ENCODE peak calls at places on chromosome 10, in nine cellular contexts. One of them, this sample, is unnamed.

GRCh38 chr10:47161465-47161864 is 138.5 kb upstream of the GDF10 start:
- DNase-seq in astrocyte: no peak
- DNase-seq in GM13976: no peak
- DNase-seq in EH: no peak
- DNase-seq in ELF-1: no peak
- DNase-seq in NCI-H2081: no peak
- DNase-seq in fibroblast of lung: no peak
- DNase-seq in PC-3: no peak
- DNase-seq in tibial artery: no peak
- DNase-seq in this sample: no peak

GRCh38 chr10:24849537-24850299 is 102.7 kb downstream of the PRTFDC1 start:
- DNase-seq in astrocyte: peak; percentile 55
- DNase-seq in GM13976: no peak
- DNase-seq in EH: no peak
- DNase-seq in ELF-1: no peak
- DNase-seq in NCI-H2081: peak; percentile 72
- DNase-seq in fibroblast of lung: peak; percentile 58
- DNase-seq in PC-3: peak; percentile 82
- DNase-seq in tibial artery: no peak
- DNase-seq in this sample: no peak

GRCh38 chr10:32938554-32939061 is 19.4 kb downstream of the ITGB1 start:
- DNase-seq in astrocyte: no peak
- DNase-seq in GM13976: no peak
- DNase-seq in EH: peak; percentile 58
- DNase-seq in ELF-1: peak; percentile 78
- DNase-seq in NCI-H2081: peak; percentile 31
- DNase-seq in fibroblast of lung: no peak
- DNase-seq in PC-3: no peak
- DNase-seq in tibial artery: peak; percentile 62
- DNase-seq in this sample: no peak

GRCh38 chr10:46283945-46284285 is 2.9 kb upstream of the ANTXRL start:
- DNase-seq in astrocyte: no peak
- DNase-seq in GM13976: peak; percentile 6
- DNase-seq in EH: no peak
- DNase-seq in ELF-1: no peak
- DNase-seq in NCI-H2081: no peak
- DNase-seq in fibroblast of lung: no peak
- DNase-seq in PC-3: no peak
- DNase-seq in tibial artery: no peak
- DNase-seq in this sample: no peak

GRCh38 chr10:77835669-77836086 is 90.9 kb downstream of the DLG5 start:
- DNase-seq in astrocyte: peak; percentile 8
- DNase-seq in GM13976: no peak
- DNase-seq in EH: no peak
- DNase-seq in ELF-1: no peak
- DNase-seq in NCI-H2081: no peak
- DNase-seq in fibroblast of lung: peak; percentile 35
- DNase-seq in PC-3: no peak
- DNase-seq in tibial artery: no peak
- DNase-seq in this sample: no peak

GRCh38 chr10:108597657-108598319 is 1325.5 kb downstream of the XPNPEP1 start:
- DNase-seq in astrocyte: peak; percentile 22
- DNase-seq in GM13976: no peak
- DNase-seq in EH: peak; percentile 45
- DNase-seq in ELF-1: no peak
- DNase-seq in NCI-H2081: no peak
- DNase-seq in fibroblast of lung: peak; percentile 28
- DNase-seq in PC-3: peak; percentile 38
- DNase-seq in tibial artery: no peak
- DNase-seq in this sample: no peak

GRCh38 chr10:15585303-15585715 is 134.4 kb downstream of the ITGA8 start:
- DNase-seq in astrocyte: no peak
- DNase-seq in GM13976: peak; percentile 45
- DNase-seq in EH: peak; percentile 74
- DNase-seq in ELF-1: peak; percentile 64
- DNase-seq in NCI-H2081: peak; percentile 47
- DNase-seq in fibroblast of lung: peak; percentile 5
- DNase-seq in PC-3: peak; percentile 44
- DNase-seq in tibial artery: peak; percentile 80
- DNase-seq in this sample: no peak

GRCh38 chr10:116007256-116007891 is 265.6 kb downstream of the GFRA1 start:
- DNase-seq in astrocyte: no peak
- DNase-seq in GM13976: no peak
- DNase-seq in EH: no peak
- DNase-seq in ELF-1: no peak
- DNase-seq in NCI-H2081: no peak
- DNase-seq in fibroblast of lung: no peak
- DNase-seq in PC-3: no peak
- DNase-seq in tibial artery: no peak
- DNase-seq in this sample: no peak

GRCh38 chr10:111445709-111446108 is 368.9 kb downstream of the ADRA2A start:
- DNase-seq in astrocyte: no peak
- DNase-seq in GM13976: no peak
- DNase-seq in EH: no peak
- DNase-seq in ELF-1: no peak
- DNase-seq in NCI-H2081: no peak
- DNase-seq in fibroblast of lung: no peak
- DNase-seq in PC-3: no peak
- DNase-seq in tibial artery: no peak
- DNase-seq in this sample: no peak

GRCh38 chr10:86225098-86225782 is 141.4 kb downstream of the GRID1 start:
- DNase-seq in astrocyte: peak; percentile 92
- DNase-seq in GM13976: no peak
- DNase-seq in EH: peak; percentile 64
- DNase-seq in ELF-1: peak; percentile 29
- DNase-seq in NCI-H2081: no peak
- DNase-seq in fibroblast of lung: peak; percentile 94
- DNase-seq in PC-3: peak; percentile 47
- DNase-seq in tibial artery: no peak
- DNase-seq in this sample: no peak

GRCh38 chr10:94407668-94408067 is 5.3 kb downstream of the TBC1D12 start:
- DNase-seq in astrocyte: no peak
- DNase-seq in GM13976: no peak
- DNase-seq in EH: peak; percentile 15
- DNase-seq in ELF-1: no peak
- DNase-seq in NCI-H2081: no peak
- DNase-seq in fibroblast of lung: no peak
- DNase-seq in PC-3: no peak
- DNase-seq in tibial artery: no peak
- DNase-seq in this sample: no peak

GRCh38 chr10:34766256-34766580 is 48.9 kb downstream of the PARD3 start:
- DNase-seq in astrocyte: peak; percentile 32
- DNase-seq in GM13976: no peak
- DNase-seq in EH: no peak
- DNase-seq in ELF-1: no peak
- DNase-seq in NCI-H2081: peak; percentile 69
- DNase-seq in fibroblast of lung: peak; percentile 47
- DNase-seq in PC-3: no peak
- DNase-seq in tibial artery: no peak
- DNase-seq in this sample: no peak

GRCh38 chr10:35780970-35781642 is 139.0 kb upstream of the FZD8 start:
- DNase-seq in astrocyte: no peak
- DNase-seq in GM13976: no peak
- DNase-seq in EH: no peak
- DNase-seq in ELF-1: no peak
- DNase-seq in NCI-H2081: no peak
- DNase-seq in fibroblast of lung: no peak
- DNase-seq in PC-3: peak; percentile 82
- DNase-seq in tibial artery: no peak
- DNase-seq in this sample: no peak

GRCh38 chr10:133554600-133554999 is 10.8 kb downstream of the SYCE1 start:
- DNase-seq in astrocyte: no peak
- DNase-seq in GM13976: no peak
- DNase-seq in EH: no peak
- DNase-seq in ELF-1: no peak
- DNase-seq in NCI-H2081: no peak
- DNase-seq in fibroblast of lung: no peak
- DNase-seq in PC-3: no peak
- DNase-seq in tibial artery: no peak
- DNase-seq in this sample: no peak

GRCh38 chr10:78165617-78166016 is 132.0 kb downstream of the RPS24 start:
- DNase-seq in astrocyte: no peak
- DNase-seq in GM13976: no peak
- DNase-seq in EH: peak; percentile 30
- DNase-seq in ELF-1: peak; percentile 52
- DNase-seq in NCI-H2081: no peak
- DNase-seq in fibroblast of lung: no peak
- DNase-seq in PC-3: peak; percentile 83
- DNase-seq in tibial artery: no peak
- DNase-seq in this sample: no peak

GRCh38 chr10:84173543-84173942 is at the start of gene GPR15LG:
- DNase-seq in astrocyte: no peak
- DNase-seq in GM13976: no peak
- DNase-seq in EH: no peak
- DNase-seq in ELF-1: no peak
- DNase-seq in NCI-H2081: no peak
- DNase-seq in fibroblast of lung: no peak
- DNase-seq in PC-3: no peak
- DNase-seq in tibial artery: no peak
- DNase-seq in this sample: no peak

GRCh38 chr10:91887075-91887899 is 22.0 kb downstream of the FGFBP3 start:
- DNase-seq in astrocyte: peak; percentile 58
- DNase-seq in GM13976: peak; percentile 68
- DNase-seq in EH: peak; percentile 20
- DNase-seq in ELF-1: peak; percentile 96
- DNase-seq in NCI-H2081: no peak
- DNase-seq in fibroblast of lung: peak; percentile 68
- DNase-seq in PC-3: no peak
- DNase-seq in tibial artery: no peak
- DNase-seq in this sample: no peak

GRCh38 chr10:130146042-130146441 is 9.9 kb downstream of the GLRX3 start:
- DNase-seq in astrocyte: no peak
- DNase-seq in GM13976: no peak
- DNase-seq in EH: no peak
- DNase-seq in ELF-1: no peak
- DNase-seq in NCI-H2081: no peak
- DNase-seq in fibroblast of lung: no peak
- DNase-seq in PC-3: no peak
- DNase-seq in tibial artery: no peak
- DNase-seq in this sample: no peak

GRCh38 chr10:72691470-72692056 is 380 bp upstream of the MCU start:
- DNase-seq in astrocyte: peak; percentile 84
- DNase-seq in GM13976: no peak
- DNase-seq in EH: no peak
- DNase-seq in ELF-1: no peak
- DNase-seq in NCI-H2081: peak; percentile 95
- DNase-seq in fibroblast of lung: peak; percentile 93
- DNase-seq in PC-3: no peak
- DNase-seq in tibial artery: no peak
- DNase-seq in this sample: peak; percentile 99

GRCh38 chr10:70480254-70480861 is 1.8 kb downstream of the PALD1 start:
- DNase-seq in astrocyte: no peak
- DNase-seq in GM13976: peak; percentile 53
- DNase-seq in EH: no peak
- DNase-seq in ELF-1: no peak
- DNase-seq in NCI-H2081: no peak
- DNase-seq in fibroblast of lung: no peak
- DNase-seq in PC-3: no peak
- DNase-seq in tibial artery: no peak
- DNase-seq in this sample: no peak

GRCh38 chr10:114716811-114717404 is 58.8 kb upstream of the ABLIM1 start:
- DNase-seq in astrocyte: peak; percentile 79
- DNase-seq in GM13976: no peak
- DNase-seq in EH: peak; percentile 39
- DNase-seq in ELF-1: no peak
- DNase-seq in NCI-H2081: no peak
- DNase-seq in fibroblast of lung: peak; percentile 82
- DNase-seq in PC-3: no peak
- DNase-seq in tibial artery: no peak
- DNase-seq in this sample: no peak

GRCh38 chr10:54940418-54940817 is 139.4 kb upstream of the PCDH15 start:
- DNase-seq in astrocyte: no peak
- DNase-seq in GM13976: no peak
- DNase-seq in EH: no peak
- DNase-seq in ELF-1: no peak
- DNase-seq in NCI-H2081: no peak
- DNase-seq in fibroblast of lung: no peak
- DNase-seq in PC-3: peak; percentile 17
- DNase-seq in tibial artery: no peak
- DNase-seq in this sample: no peak

GRCh38 chr10:70378122-70378521 is 4.3 kb downstream of the LRRC20 start:
- DNase-seq in astrocyte: peak; percentile 97
- DNase-seq in GM13976: no peak
- DNase-seq in EH: peak; percentile 94
- DNase-seq in ELF-1: no peak
- DNase-seq in NCI-H2081: no peak
- DNase-seq in fibroblast of lung: peak; percentile 97
- DNase-seq in PC-3: peak; percentile 99
- DNase-seq in tibial artery: no peak
- DNase-seq in this sample: no peak

GRCh38 chr10:78173360-78174020 is 139.8 kb downstream of the RPS24 start:
- DNase-seq in astrocyte: no peak
- DNase-seq in GM13976: no peak
- DNase-seq in EH: no peak
- DNase-seq in ELF-1: no peak
- DNase-seq in NCI-H2081: no peak
- DNase-seq in fibroblast of lung: peak; percentile 18
- DNase-seq in PC-3: no peak
- DNase-seq in tibial artery: no peak
- DNase-seq in this sample: no peak

GRCh38 chr10:99785646-99786045 is 3.2 kb downstream of the ABCC2 start:
- DNase-seq in astrocyte: no peak
- DNase-seq in GM13976: no peak
- DNase-seq in EH: no peak
- DNase-seq in ELF-1: peak; percentile 23
- DNase-seq in NCI-H2081: no peak
- DNase-seq in fibroblast of lung: no peak
- DNase-seq in PC-3: peak; percentile 76
- DNase-seq in tibial artery: no peak
- DNase-seq in this sample: no peak

GRCh38 chr10:13346912-13347234 is 1.2 kb downstream of the SEPHS1 start:
- DNase-seq in astrocyte: no peak
- DNase-seq in GM13976: no peak
- DNase-seq in EH: no peak
- DNase-seq in ELF-1: peak; percentile 31
- DNase-seq in NCI-H2081: no peak
- DNase-seq in fibroblast of lung: peak; percentile 2
- DNase-seq in PC-3: no peak
- DNase-seq in tibial artery: no peak
- DNase-seq in this sample: no peak

GRCh38 chr10:70964881-70965280 is 76.5 kb upstream of the PCBD1 start:
- DNase-seq in astrocyte: no peak
- DNase-seq in GM13976: no peak
- DNase-seq in EH: no peak
- DNase-seq in ELF-1: no peak
- DNase-seq in NCI-H2081: no peak
- DNase-seq in fibroblast of lung: no peak
- DNase-seq in PC-3: no peak
- DNase-seq in tibial artery: no peak
- DNase-seq in this sample: no peak

GRCh38 chr10:91251430-91252056 is 31.1 kb downstream of the PCGF5 start:
- DNase-seq in astrocyte: peak; percentile 14
- DNase-seq in GM13976: peak; percentile 16
- DNase-seq in EH: peak; percentile 69
- DNase-seq in ELF-1: peak; percentile 15
- DNase-seq in NCI-H2081: peak; percentile 30
- DNase-seq in fibroblast of lung: peak; percentile 33
- DNase-seq in PC-3: peak; percentile 65
- DNase-seq in tibial artery: peak; percentile 67
- DNase-seq in this sample: no peak

GRCh38 chr10:125823663-125824251 is 411 bp downstream of the BCCIP start:
- DNase-seq in astrocyte: no peak
- DNase-seq in GM13976: no peak
- DNase-seq in EH: peak; percentile 21
- DNase-seq in ELF-1: peak; percentile 45
- DNase-seq in NCI-H2081: no peak
- DNase-seq in fibroblast of lung: no peak
- DNase-seq in PC-3: no peak
- DNase-seq in tibial artery: no peak
- DNase-seq in this sample: no peak

GRCh38 chr10:97140284-97140846 is 45.4 kb downstream of the SLIT1 start:
- DNase-seq in astrocyte: no peak
- DNase-seq in GM13976: no peak
- DNase-seq in EH: no peak
- DNase-seq in ELF-1: peak; percentile 34
- DNase-seq in NCI-H2081: no peak
- DNase-seq in fibroblast of lung: no peak
- DNase-seq in PC-3: no peak
- DNase-seq in tibial artery: peak; percentile 47
- DNase-seq in this sample: no peak

GRCh38 chr10:127399635-127400034 is 149.5 kb upstream of the NPS start:
- DNase-seq in astrocyte: no peak
- DNase-seq in GM13976: no peak
- DNase-seq in EH: no peak
- DNase-seq in ELF-1: no peak
- DNase-seq in NCI-H2081: no peak
- DNase-seq in fibroblast of lung: no peak
- DNase-seq in PC-3: no peak
- DNase-seq in tibial artery: no peak
- DNase-seq in this sample: no peak